ENCODE peak calls at places on chromosomes 13 and 19, in five cellular contexts. J, C, Q, N and L are unnamed samples.

GRCh38 chr13:97175041-97175440 is 47.1 kb upstream of the MBNL2 start:
- DNase-seq in J (no peak), C (no peak), Q (no peak), N (no peak), L (no peak)

GRCh38 chr13:52664269-52664668 is 11.6 kb downstream of the SUGT1 start:
- DNase-seq in J (no peak), C (no peak), Q (no peak), N (no peak), L (no peak)

GRCh38 chr13:49217962-49218492 is 2.1 kb upstream of the MLNR start:
- DNase-seq in J (no peak), C (no peak), Q (no peak), N (no peak), L (no peak)

GRCh38 chr19:3285647-3286176 is 61.3 kb downstream of the CELF5 start:
- DNase-seq in J (no peak), C (peak), Q (no peak), N (peak), L (no peak)

GRCh38 chr19:2160384-2160783 is 3.3 kb upstream of the DOT1L start:
- DNase-seq in J (no peak), C (no peak), Q (no peak), N (no peak), L (no peak)

GRCh38 chr19:51460164-51460992 is 2.1 kb upstream of the SIGLEC8 start:
- DNase-seq in J (peak), C (peak), Q (no peak), N (no peak), L (no peak)

GRCh38 chr13:50677687-50678463 is 165.6 kb downstream of the DLEU7 start:
- DNase-seq in J (no peak), C (no peak), Q (no peak), N (no peak), L (no peak)

GRCh38 chr19:46762245-46762890 is 16.1 kb upstream of the STRN4 start:
- DNase-seq in J (no peak), C (no peak), Q (no peak), N (no peak), L (no peak)

GRCh38 chr13:76522083-76522755 is 364.0 kb downstream of the KCTD12 start:
- DNase-seq in J (no peak), C (peak), Q (no peak), N (no peak), L (no peak)

GRCh38 chr19:38849147-38849745 is 540 bp downstream of the HNRNPL start:
- DNase-seq in J (peak), C (peak), Q (peak), N (peak), L (peak)

GRCh38 chr19:38850976-38851621 is 1.3 kb upstream of the HNRNPL start:
- DNase-seq in J (no peak), C (no peak), Q (peak), N (no peak), L (no peak)

GRCh38 chr19:38850231-38850975 is 617 bp upstream of the HNRNPL start:
- DNase-seq in J (peak), C (peak), Q (peak), N (peak), L (peak)

GRCh38 chr19:38848299-38849146 is 1.3 kb downstream of the HNRNPL start:
- DNase-seq in J (no peak), C (no peak), Q (no peak), N (no peak), L (no peak)

DNA sequence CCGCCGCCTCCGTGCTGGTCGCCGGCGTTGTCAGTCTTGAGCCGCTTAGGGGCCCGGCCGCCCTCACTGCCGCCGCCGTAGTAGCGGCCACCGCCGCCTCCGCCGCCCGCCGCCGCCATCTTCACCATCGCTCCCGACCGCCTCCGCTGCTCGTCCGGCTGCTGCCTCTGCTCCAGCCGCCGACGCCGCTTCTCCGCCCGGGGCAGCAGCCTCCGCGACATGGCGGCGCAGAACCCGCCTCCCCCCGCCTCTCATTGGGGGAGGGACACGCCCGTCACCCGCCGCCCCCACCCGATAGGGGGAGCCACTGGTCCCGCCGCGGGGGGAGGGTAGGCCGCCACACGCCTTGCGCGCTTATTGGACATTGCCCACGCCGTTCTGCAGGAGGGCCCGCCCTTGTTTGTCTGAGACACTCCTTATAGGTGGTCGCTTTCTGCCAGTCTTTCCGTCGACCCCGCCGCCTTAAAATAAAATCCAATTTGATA is at the start of gene HNRNPL:
- DNase-seq in J (no peak), C (no peak), Q (peak), N (peak), L (peak)
- TF ChIP-seq CTCF in J (peak), C (peak), Q (peak), N (peak), L (peak)

GRCh38 chr19:49889687-49890348 is 6.9 kb downstream of the IL4I1 start:
- DNase-seq in J (peak), C (peak), Q (peak), N (peak), L (peak)
- TF ChIP-seq CTCF in J (peak), C (peak), Q (peak), N (peak), L (peak)

GRCh38 chr19:54415208-54415900 is at the start of gene TTYH1:
- DNase-seq in J (no peak), C (no peak), Q (no peak), N (no peak), L (no peak)
- TF ChIP-seq CTCF in J (peak), C (no peak), Q (peak), N (no peak), L (no peak)

DNA sequence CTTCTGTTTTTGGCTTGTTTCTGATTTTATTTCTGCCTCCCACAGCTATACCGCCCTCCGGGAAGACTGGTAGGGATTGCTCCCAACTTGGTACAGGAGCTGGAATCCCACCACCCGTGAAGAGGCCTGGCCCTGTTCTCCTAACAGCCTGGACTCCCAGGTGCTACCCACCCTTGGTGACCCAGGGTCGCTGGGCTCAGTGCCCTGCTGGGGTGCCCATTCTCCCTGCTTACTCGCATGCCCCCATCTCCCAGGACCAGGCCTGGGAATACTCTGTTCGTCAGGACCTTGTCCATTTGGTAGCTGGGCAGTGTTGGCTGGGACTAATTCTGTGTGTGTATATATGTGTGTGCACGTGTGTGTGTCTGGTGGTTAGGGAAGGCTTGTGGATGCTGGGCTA is 41.0 kb upstream of the TMTC4 start:
- DNase-seq in J (no peak), C (no peak), Q (no peak), N (no peak), L (no peak)
- TF ChIP-seq CTCF in J (no peak), C (no peak), Q (no peak), N (no peak), L (no peak)